ENCODE peak calls at places on chromosome 20, in seven cellular contexts. A is KBM-7; E is fibroblast of the aortic adventitia; L is central memory CD4-positive, alpha-beta T cell; C is iris pigment epithelial cell; J is COLO829; V is stimulated activated CD8-positive, alpha-beta memory T cell treated with anti-CD3 and anti-CD28 coated beads, Interleukin-15, amount 100 ng/mL, for 1 hour. P is an unnamed sample.

GRCh38 chr20:54650201-54650722 is 174.9 kb downstream of the DOK5 start:
- DNase-seq in E (peak), J (no peak), L (no peak), C (no peak), V (no peak), A (no peak), P (no peak)

GRCh38 chr20:20363449-20364015 is 4.4 kb upstream of the INSM1 start:
- DNase-seq in J (no peak), V (no peak), A (no peak), C (no peak), L (no peak), E (no peak), P (no peak)

GRCh38 chr20:44724423-44725091 is 9.4 kb downstream of the CCN5 start:
- DNase-seq in L (no peak), C (no peak), E (no peak), V (no peak), A (no peak), J (no peak), P (no peak)

GRCh38 chr20:56222201-56222600 is 26.3 kb upstream of the MC3R start:
- DNase-seq in J (no peak), V (no peak), A (no peak), L (no peak), E (no peak), C (peak), P (no peak)

GRCh38 chr20:57605878-57606277 is 14.3 kb downstream of the ZBP1 start:
- DNase-seq in A (no peak), E (no peak), J (no peak), L (no peak), C (no peak), V (no peak), P (no peak)

GRCh38 chr20:57964011-57964862 is 254.4 kb upstream of the PMEPA1 start:
- DNase-seq in L (no peak), A (no peak), J (no peak), E (no peak), V (no peak), C (no peak), P (no peak)

GRCh38 chr20:37636212-37636975 is 57.4 kb upstream of the CTNNBL1 start:
- DNase-seq in L (no peak), V (no peak), E (no peak), A (no peak), J (no peak), C (no peak), P (no peak)

GRCh38 chr20:17558154-17558940 is 11.5 kb upstream of the DSTN start:
- DNase-seq in C (peak), A (peak), J (peak), V (no peak), E (peak), L (no peak), P (no peak)

GRCh38 chr20:20702330-20703245 is 9.9 kb downstream of the RALGAPA2 start:
- DNase-seq in L (no peak), J (no peak), V (no peak), C (no peak), E (no peak), A (no peak), P (no peak)

GRCh38 chr20:24761220-24762065 is 187.6 kb upstream of the CST7 start:
- DNase-seq in A (no peak), C (no peak), J (no peak), V (no peak), L (no peak), E (no peak), P (no peak)

GRCh38 chr20:47576516-47577033 is 74.9 kb downstream of the NCOA3 start:
- DNase-seq in A (peak), E (peak), L (no peak), C (peak), J (peak), V (no peak), P (peak)

GRCh38 chr20:63017826-63018411 is 11.2 kb upstream of the BHLHE23 start:
- DNase-seq in A (no peak), V (no peak), E (no peak), C (no peak), L (no peak), J (no peak), P (no peak)

GRCh38 chr20:3209023-3209945 is at the start of gene ITPA:
- DNase-seq in J (no peak), A (peak), C (peak), L (peak), E (peak), V (no peak), P (no peak)

GRCh38 chr20:41183391-41183790 is 46.0 kb downstream of the PLCG1 start:
- DNase-seq in L (no peak), J (no peak), E (no peak), C (no peak), V (no peak), A (no peak), P (no peak)

GRCh38 chr20:13800728-13801134 is 15.9 kb downstream of the NDUFAF5 start:
- DNase-seq in V (no peak), J (no peak), E (peak), L (no peak), A (peak), C (peak), P (peak)

GRCh38 chr20:57470212-57470522 is 54.8 kb downstream of the CTCFL start:
- DNase-seq in A (no peak), L (no peak), C (no peak), J (no peak), E (no peak), V (no peak), P (no peak)

GRCh38 chr20:10798811-10799210 is 125.0 kb upstream of the JAG1 start:
- DNase-seq in V (no peak), A (no peak), L (no peak), E (peak), C (peak), J (no peak), P (no peak)

GRCh38 chr20:47310729-47311128 is 45.8 kb downstream of the ZMYND8 start:
- DNase-seq in A (no peak), C (no peak), E (no peak), V (no peak), L (no peak), J (no peak), P (no peak)

P was measured in NCI-H2081 treated with DMSO at 0.1 percent for 48 hours.